ENCODE peak calls at places on chromosome 13, in five cellular contexts. One of them, this sample, is unnamed. For H3K4me1, the result is how much of the 10 kb centered on the place peaks cover.

GRCh38 chr13:53783466-53783865 is 754.9 kb downstream of the OLFM4 start:
- DNase-seq in pancreas: no peak
- DNase-seq in Peyer's patch: no peak
- DNase-seq in colonic mucosa: no peak
- DNase-seq in left lung: no peak
- DNase-seq in this sample: no peak

GRCh38 chr13:74201530-74201929 is 67.3 kb upstream of the KLF12 start:
- DNase-seq in pancreas: no peak
- DNase-seq in Peyer's patch: no peak
- DNase-seq in colonic mucosa: no peak
- DNase-seq in left lung: no peak
- DNase-seq in this sample: no peak

GRCh38 chr13:32026619-32027018 is 5.0 kb upstream of the FRY start:
- DNase-seq in pancreas: no peak
- DNase-seq in Peyer's patch: no peak
- DNase-seq in colonic mucosa: no peak
- DNase-seq in left lung: no peak
- DNase-seq in this sample: no peak

GRCh38 chr13:50322006-50322405 is 306.8 kb downstream of the KCNRG start:
- DNase-seq in pancreas: no peak
- DNase-seq in Peyer's patch: no peak
- DNase-seq in colonic mucosa: no peak
- DNase-seq in left lung: no peak
- DNase-seq in this sample: no peak

GRCh38 chr13:59948686-59949085 is 215.0 kb downstream of the DIAPH3 start:
- DNase-seq in pancreas: no peak
- DNase-seq in Peyer's patch: no peak
- DNase-seq in colonic mucosa: no peak
- DNase-seq in left lung: no peak
- DNase-seq in this sample: no peak

GRCh38 chr13:113649212-113649611 is 8.8 kb downstream of the ATP4B start:
- DNase-seq in pancreas: no peak
- DNase-seq in Peyer's patch: peak
- DNase-seq in colonic mucosa: no peak
- DNase-seq in left lung: peak
- DNase-seq in this sample: peak

GRCh38 chr13:100532836-100533435 is 55.7 kb downstream of the GGACT start:
- DNase-seq in pancreas: peak
- DNase-seq in Peyer's patch: peak
- DNase-seq in colonic mucosa: no peak
- DNase-seq in left lung: no peak
- DNase-seq in this sample: no peak

GRCh38 chr13:86585826-86586225 is 786.6 kb upstream of the SLITRK6 start:
- DNase-seq in pancreas: no peak
- DNase-seq in Peyer's patch: no peak
- DNase-seq in colonic mucosa: peak
- DNase-seq in left lung: no peak
- DNase-seq in this sample: no peak

GRCh38 chr13:72127031-72127430 is 260.0 kb upstream of the DACH1 start:
- DNase-seq in pancreas: no peak
- DNase-seq in Peyer's patch: no peak
- DNase-seq in colonic mucosa: no peak
- DNase-seq in left lung: no peak
- DNase-seq in this sample: no peak

GRCh38 chr13:66530158-66530557 is 700.0 kb downstream of the PCDH9 start:
- DNase-seq in pancreas: no peak
- DNase-seq in Peyer's patch: no peak
- DNase-seq in colonic mucosa: no peak
- DNase-seq in left lung: no peak
- DNase-seq in this sample: no peak

GRCh38 chr13:102569488-102569887 is 27.3 kb upstream of the TPP2 start:
- DNase-seq in pancreas: no peak
- DNase-seq in Peyer's patch: no peak
- DNase-seq in colonic mucosa: no peak
- DNase-seq in left lung: no peak
- DNase-seq in this sample: no peak

GRCh38 chr13:79803939-79804487 is 323.1 kb downstream of the NDFIP2 start:
- DNase-seq in pancreas: no peak
- DNase-seq in Peyer's patch: no peak
- DNase-seq in colonic mucosa: no peak
- DNase-seq in left lung: no peak
- DNase-seq in this sample: no peak

GRCh38 chr13:66265446-66265845 is 964.7 kb downstream of the PCDH9 start:
- DNase-seq in pancreas: no peak
- DNase-seq in Peyer's patch: no peak
- DNase-seq in colonic mucosa: no peak
- DNase-seq in left lung: no peak
- DNase-seq in this sample: no peak

GRCh38 chr13:111360452-111360851 is 40.0 kb downstream of the TEX29 start:
- DNase-seq in pancreas: no peak
- DNase-seq in Peyer's patch: no peak
- DNase-seq in colonic mucosa: no peak
- DNase-seq in left lung: no peak
- DNase-seq in this sample: no peak

GRCh38 chr13:31739226-31739625 is at the start of gene RXFP2:
- DNase-seq in pancreas: no peak
- DNase-seq in Peyer's patch: no peak
- DNase-seq in colonic mucosa: no peak
- DNase-seq in left lung: no peak
- DNase-seq in this sample: no peak

DNA sequence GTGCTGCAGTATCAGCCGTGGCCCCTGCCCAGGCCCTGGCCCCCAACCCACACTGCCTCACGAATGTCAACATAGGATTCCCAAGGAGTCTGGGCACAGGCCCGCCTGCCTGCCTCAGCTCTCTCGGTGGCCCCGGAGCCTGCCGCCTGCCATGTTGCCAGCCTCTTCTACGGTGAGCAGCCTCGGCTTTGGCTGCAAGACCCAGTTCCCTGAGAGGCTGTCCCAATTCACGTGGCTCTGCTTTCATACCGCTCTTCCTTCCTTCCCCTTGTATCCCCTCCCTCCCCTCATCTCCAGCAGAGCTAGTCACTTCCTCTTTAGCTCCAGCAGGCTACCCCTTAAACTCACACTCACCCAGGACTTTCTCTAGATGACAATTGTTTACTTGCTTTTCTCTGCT is 42.7 kb downstream of the SERP2 start:
- DNase-seq in pancreas: no peak
- DNase-seq in Peyer's patch: no peak
- DNase-seq in colonic mucosa: no peak
- DNase-seq in left lung: no peak
- DNase-seq in this sample: no peak
- H3K4me1 ChIP-seq in pancreas: under half
- H3K4me1 ChIP-seq in Peyer's patch: under half
- H3K4me1 ChIP-seq in colonic mucosa: under half
- H3K4me1 ChIP-seq in left lung: under half
- H3K4me1 ChIP-seq in this sample: under half

DNA sequence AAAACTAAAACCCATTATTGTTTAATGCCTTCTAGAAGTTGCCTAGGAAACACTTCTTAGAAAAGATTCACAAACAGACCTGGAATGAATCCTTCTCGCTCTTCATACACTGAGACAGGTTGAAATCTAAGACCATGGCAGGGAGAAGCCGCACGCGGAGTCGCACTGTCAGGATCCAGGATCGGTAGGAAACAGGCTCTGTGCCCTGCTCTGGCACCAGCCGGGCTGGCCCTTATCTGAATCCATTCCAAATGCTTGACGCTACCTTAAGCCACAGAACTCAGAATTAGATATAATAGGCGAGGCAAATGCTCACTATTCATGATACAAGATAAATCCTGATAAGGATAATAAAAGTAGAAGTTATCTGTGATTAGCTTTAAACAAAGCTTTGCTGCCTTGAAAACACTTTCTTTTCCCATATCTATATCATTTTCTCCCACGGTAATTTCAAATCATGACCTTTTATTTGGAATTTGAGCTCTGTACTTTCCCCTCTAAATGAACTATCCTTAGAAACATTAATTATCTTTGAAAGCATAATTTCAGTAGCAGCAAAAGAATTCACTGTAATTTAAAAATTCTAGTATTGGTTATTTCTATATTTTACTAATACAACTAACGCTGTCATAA is 385.6 kb downstream of the IRS2 start:
- DNase-seq in pancreas: no peak
- DNase-seq in Peyer's patch: peak
- DNase-seq in colonic mucosa: no peak
- DNase-seq in left lung: no peak
- DNase-seq in this sample: no peak
- H3K27ac ChIP-seq in pancreas: no peak
- H3K27ac ChIP-seq in Peyer's patch: peak
- H3K27ac ChIP-seq in colonic mucosa: no peak
- H3K27ac ChIP-seq in left lung: no peak
- H3K27ac ChIP-seq in this sample: no peak

GRCh38 chr13:77820431-77821149 is 98.0 kb downstream of the EDNRB start:
- DNase-seq in pancreas: no peak
- DNase-seq in Peyer's patch: no peak
- DNase-seq in colonic mucosa: no peak
- DNase-seq in left lung: no peak
- DNase-seq in this sample: no peak
- TF ChIP-seq CTCF in pancreas: no peak
- TF ChIP-seq CTCF in Peyer's patch: no peak
- TF ChIP-seq CTCF in colonic mucosa: no peak
- TF ChIP-seq CTCF in left lung: no peak
- TF ChIP-seq CTCF in this sample: no peak

GRCh38 chr13:48431431-48431830 is 18.5 kb upstream of the LPAR6 start:
- DNase-seq in pancreas: no peak
- DNase-seq in Peyer's patch: no peak
- DNase-seq in colonic mucosa: no peak
- DNase-seq in left lung: no peak
- DNase-seq in this sample: no peak

GRCh38 chr13:48429886-48430285 is 17.0 kb upstream of the LPAR6 start:
- DNase-seq in pancreas: no peak
- DNase-seq in Peyer's patch: no peak
- DNase-seq in colonic mucosa: no peak
- DNase-seq in left lung: no peak
- DNase-seq in this sample: no peak

GRCh38 chr13:48429036-48429435 is 16.1 kb upstream of the LPAR6 start:
- DNase-seq in pancreas: no peak
- DNase-seq in Peyer's patch: no peak
- DNase-seq in colonic mucosa: no peak
- DNase-seq in left lung: no peak
- DNase-seq in this sample: no peak

GRCh38 chr13:48434203-48434602 is 21.3 kb upstream of the LPAR6 start:
- DNase-seq in pancreas: no peak
- DNase-seq in Peyer's patch: no peak
- DNase-seq in colonic mucosa: no peak
- DNase-seq in left lung: no peak
- DNase-seq in this sample: no peak

GRCh38 chr13:48431987-48432615 is 19.2 kb upstream of the LPAR6 start:
- DNase-seq in pancreas: no peak
- DNase-seq in Peyer's patch: no peak
- DNase-seq in colonic mucosa: no peak
- DNase-seq in left lung: no peak
- DNase-seq in this sample: no peak
- H3K4me1 ChIP-seq in pancreas: under half
- H3K4me1 ChIP-seq in Peyer's patch: under half
- H3K4me1 ChIP-seq in colonic mucosa: under half
- H3K4me1 ChIP-seq in left lung: under half
- H3K4me1 ChIP-seq in this sample: under half

GRCh38 chr13:41590122-41590521 is 132.8 kb downstream of the RGCC start:
- DNase-seq in pancreas: no peak
- DNase-seq in Peyer's patch: no peak
- DNase-seq in colonic mucosa: no peak
- DNase-seq in left lung: no peak
- DNase-seq in this sample: no peak

GRCh38 chr13:41589434-41589833 is 132.1 kb downstream of the RGCC start:
- DNase-seq in pancreas: no peak
- DNase-seq in Peyer's patch: no peak
- DNase-seq in colonic mucosa: no peak
- DNase-seq in left lung: no peak
- DNase-seq in this sample: no peak

GRCh38 chr13:41587490-41587889 is 130.1 kb downstream of the RGCC start:
- DNase-seq in pancreas: no peak
- DNase-seq in Peyer's patch: no peak
- DNase-seq in colonic mucosa: no peak
- DNase-seq in left lung: no peak
- DNase-seq in this sample: no peak

GRCh38 chr13:41590643-41591042 is 133.3 kb downstream of the RGCC start:
- DNase-seq in pancreas: no peak
- DNase-seq in Peyer's patch: no peak
- DNase-seq in colonic mucosa: no peak
- DNase-seq in left lung: no peak
- DNase-seq in this sample: no peak

GRCh38 chr13:41588899-41589298 is 131.5 kb downstream of the RGCC start:
- DNase-seq in pancreas: no peak
- DNase-seq in Peyer's patch: no peak
- DNase-seq in colonic mucosa: no peak
- DNase-seq in left lung: no peak
- DNase-seq in this sample: no peak
- H3K27ac ChIP-seq in pancreas: no peak
- H3K27ac ChIP-seq in Peyer's patch: no peak
- H3K27ac ChIP-seq in colonic mucosa: no peak
- H3K27ac ChIP-seq in left lung: no peak
- H3K27ac ChIP-seq in this sample: no peak

GRCh38 chr13:21913010-21913409 is 242.1 kb downstream of the FGF9 start:
- DNase-seq in pancreas: no peak
- DNase-seq in Peyer's patch: no peak
- DNase-seq in colonic mucosa: no peak
- DNase-seq in left lung: no peak
- DNase-seq in this sample: no peak
- TF ChIP-seq CTCF in pancreas: no peak
- TF ChIP-seq CTCF in Peyer's patch: peak
- TF ChIP-seq CTCF in colonic mucosa: no peak
- TF ChIP-seq CTCF in left lung: no peak
- TF ChIP-seq CTCF in this sample: no peak

GRCh38 chr13:98521461-98521860 is 55.4 kb downstream of the STK24 start:
- DNase-seq in pancreas: no peak
- DNase-seq in Peyer's patch: no peak
- DNase-seq in colonic mucosa: no peak
- DNase-seq in left lung: no peak
- DNase-seq in this sample: no peak
- H3K4me1 ChIP-seq in pancreas: under half
- H3K4me1 ChIP-seq in Peyer's patch: under half
- H3K4me1 ChIP-seq in colonic mucosa: under half
- H3K4me1 ChIP-seq in left lung: half or more
- H3K4me1 ChIP-seq in this sample: under half

GRCh38 chr13:110294146-110294545 is 12.8 kb downstream of the COL4A1 start:
- DNase-seq in pancreas: no peak
- DNase-seq in Peyer's patch: no peak
- DNase-seq in colonic mucosa: no peak
- DNase-seq in left lung: no peak
- DNase-seq in this sample: no peak
- H3K27ac ChIP-seq in pancreas: no peak
- H3K27ac ChIP-seq in Peyer's patch: no peak
- H3K27ac ChIP-seq in colonic mucosa: no peak
- H3K27ac ChIP-seq in left lung: no peak
- H3K27ac ChIP-seq in this sample: peak